ENCODE peak calls at places on chromosomes 3 and 15, in five cellular contexts. A is A549, F is lung, O is neural progenitor cell, L is nephron progenitor cell. E is an unnamed sample.

GRCh38 chr3:25830373-25831305 is 40.7 kb downstream of the OXSM start:
- DNase-seq in A (no peak), F (no peak), O (peak; percentile 10), L (no peak), E (no peak)

GRCh38 chr15:68389041-68389930 is 42.7 kb downstream of the ITGA11 start:
- DNase-seq in A (no peak), F (no peak), O (no peak), L (no peak), E (no peak)

GRCh38 chr3:132245547-132245946 is 71.7 kb upstream of the ACP3 start:
- DNase-seq in A (no peak), F (no peak), O (no peak), L (no peak), E (no peak)

GRCh38 chr3:9061634-9062033 is 98.4 kb upstream of the RAD18 start:
- DNase-seq in A (no peak), F (no peak), O (no peak), L (no peak), E (no peak)

GRCh38 chr3:59374091-59374490 is 324.3 kb upstream of the CFAP20DC start:
- DNase-seq in A (no peak), F (no peak), O (no peak), L (no peak), E (no peak)

GRCh38 chr15:61367953-61368352 is 138.9 kb upstream of the RORA start:
- DNase-seq in A (peak; percentile 17), F (no peak), O (no peak), L (no peak), E (no peak)

GRCh38 chr3:129723558-129724324 is 117.3 kb upstream of the PLXND1 start:
- DNase-seq in A (peak; percentile 69), F (peak; percentile 45), O (peak; percentile 18), L (no peak), E (no peak)

GRCh38 chr15:56086566-56086965 is 93.2 kb upstream of the NEDD4 start:
- DNase-seq in A (no peak), F (no peak), O (no peak), L (no peak), E (no peak)

GRCh38 chr3:78822741-78823140 is 945.1 kb downstream of the ROBO1 start:
- DNase-seq in A (no peak), F (no peak), O (no peak), L (no peak), E (no peak)

GRCh38 chr3:40043444-40043755 is 234.0 kb downstream of the MYRIP start:
- DNase-seq in A (no peak), F (no peak), O (no peak), L (no peak), E (no peak)

GRCh38 chr15:65791335-65792129 is 561 bp downstream of the DENND4A start:
- DNase-seq in A (peak; percentile 60), F (peak; percentile 61), O (peak; percentile 81), L (peak; percentile 63), E (peak; percentile 63)

GRCh38 chr15:35014265-35014664 is 26.2 kb upstream of the ZNF770 start:
- DNase-seq in A (no peak), F (no peak), O (no peak), L (no peak), E (no peak)

GRCh38 chr3:14537590-14538450 is 2.3 kb downstream of the GRIP2 start:
- DNase-seq in A (peak; percentile 64), F (no peak), O (no peak), L (no peak), E (peak; percentile 52)

GRCh38 chr15:86863226-86863915 is 783.7 kb downstream of the AGBL1 start:
- DNase-seq in A (no peak), F (no peak), O (no peak), L (no peak), E (no peak)

GRCh38 chr15:41241251-41241964 is 10.3 kb downstream of the CHP1 start:
- DNase-seq in A (no peak), F (no peak), O (no peak), L (no peak), E (no peak)

GRCh38 chr15:56835598-56836275 is 82.7 kb upstream of the TCF12 start:
- DNase-seq in A (no peak), F (no peak), O (no peak), L (no peak), E (no peak)

GRCh38 chr3:17672506-17672905 is 69.9 kb downstream of the TBC1D5 start:
- DNase-seq in A (no peak), F (no peak), O (no peak), L (no peak), E (no peak)

GRCh38 chr15:75042730-75043508 is 19.5 kb downstream of the PPCDC start:
- DNase-seq in A (peak; percentile 76), F (peak; percentile 87), O (peak; percentile 48), L (peak; percentile 46), E (peak; percentile 37)
- TF ChIP-seq CTCF in A (peak; percentile 58), F (peak; percentile 50), O (peak; percentile 49), L (peak; percentile 25), E (no peak)

DNA sequence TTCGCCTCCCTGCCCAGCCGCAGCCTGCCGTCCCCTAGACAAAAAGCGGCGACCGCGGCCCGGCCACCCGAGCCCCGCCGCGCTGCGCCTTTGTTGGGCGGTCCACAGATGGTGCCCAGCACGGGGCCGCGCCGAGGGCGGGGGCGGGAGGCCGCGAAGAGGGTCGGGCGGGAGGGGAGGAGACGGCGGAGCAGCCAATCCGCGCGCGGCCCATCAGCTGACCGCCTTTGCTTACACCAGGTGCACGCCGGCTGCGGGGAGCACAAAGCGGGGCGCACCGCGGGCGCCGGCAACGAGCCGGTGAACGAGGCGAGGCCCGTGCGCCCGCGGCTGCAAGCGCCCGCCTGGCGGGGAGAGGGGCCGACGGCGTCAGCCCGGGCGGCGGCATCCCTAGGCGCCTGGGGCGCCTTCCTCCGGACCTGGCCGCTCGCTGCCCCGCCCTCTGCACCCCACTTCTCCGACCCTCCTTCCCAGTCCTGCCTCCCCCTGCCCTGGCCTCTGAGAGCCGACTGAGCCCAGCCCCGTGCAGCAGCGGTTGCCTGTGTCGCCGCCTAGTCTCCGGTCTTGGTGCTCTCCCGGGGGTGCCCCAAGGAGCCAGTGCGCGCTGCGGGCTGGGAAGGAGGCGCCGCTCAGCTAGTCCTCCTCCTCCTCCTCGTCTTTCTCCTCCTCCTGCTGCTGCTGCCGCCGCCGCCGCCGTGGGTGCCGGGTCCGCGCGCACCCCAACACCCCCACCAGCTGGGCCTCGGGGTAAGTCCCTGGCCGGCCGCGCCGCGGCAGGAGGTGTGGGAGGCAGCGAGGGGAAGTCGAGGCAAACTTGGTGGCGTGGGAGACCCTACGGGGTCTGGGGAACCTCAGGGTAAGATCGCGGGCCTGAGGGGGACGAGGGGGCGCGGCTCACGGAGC is at the start of gene LRRN1:
- DNase-seq in A (no peak), F (peak; percentile 53), O (peak; percentile 98), L (peak; percentile 85), E (peak; percentile 94)
- TF ChIP-seq CTCF in A (no peak), F (no peak), O (no peak), L (no peak), E (no peak)

GRCh38 chr15:64144565-64145281 is 6.8 kb upstream of the SNX22 start:
- DNase-seq in A (no peak), F (no peak), O (no peak), L (no peak), E (no peak)

GRCh38 chr15:64144192-64144564 is 7.4 kb upstream of the SNX22 start:
- DNase-seq in A (no peak), F (no peak), O (no peak), L (no peak), E (no peak)

GRCh38 chr15:64146041-64146440 is 5.5 kb upstream of the SNX22 start:
- DNase-seq in A (no peak), F (no peak), O (no peak), L (no peak), E (no peak)

GRCh38 chr15:64141798-64142512 is 9.6 kb upstream of the SNX22 start:
- DNase-seq in A (no peak), F (no peak), O (no peak), L (no peak), E (no peak)

GRCh38 chr15:64143276-64143675 is 8.3 kb upstream of the SNX22 start:
- DNase-seq in A (no peak), F (no peak), O (no peak), L (no peak), E (no peak)
- TF ChIP-seq CTCF in A (no peak), F (no peak), O (no peak), L (no peak), E (no peak)

GRCh38 chr15:93130111-93130510 is 41.1 kb upstream of the RGMA start:
- DNase-seq in A (no peak), F (no peak), O (no peak), L (no peak), E (no peak)

GRCh38 chr15:93121994-93122910 is 33.2 kb upstream of the RGMA start:
- DNase-seq in A (no peak), F (no peak), O (peak; percentile 12), L (no peak), E (no peak)

GRCh38 chr15:93124126-93124525 is 35.1 kb upstream of the RGMA start:
- DNase-seq in A (no peak), F (no peak), O (peak; percentile 8), L (no peak), E (no peak)

GRCh38 chr15:93127286-93127685 is 38.3 kb upstream of the RGMA start:
- DNase-seq in A (no peak), F (no peak), O (no peak), L (no peak), E (no peak)

DNA sequence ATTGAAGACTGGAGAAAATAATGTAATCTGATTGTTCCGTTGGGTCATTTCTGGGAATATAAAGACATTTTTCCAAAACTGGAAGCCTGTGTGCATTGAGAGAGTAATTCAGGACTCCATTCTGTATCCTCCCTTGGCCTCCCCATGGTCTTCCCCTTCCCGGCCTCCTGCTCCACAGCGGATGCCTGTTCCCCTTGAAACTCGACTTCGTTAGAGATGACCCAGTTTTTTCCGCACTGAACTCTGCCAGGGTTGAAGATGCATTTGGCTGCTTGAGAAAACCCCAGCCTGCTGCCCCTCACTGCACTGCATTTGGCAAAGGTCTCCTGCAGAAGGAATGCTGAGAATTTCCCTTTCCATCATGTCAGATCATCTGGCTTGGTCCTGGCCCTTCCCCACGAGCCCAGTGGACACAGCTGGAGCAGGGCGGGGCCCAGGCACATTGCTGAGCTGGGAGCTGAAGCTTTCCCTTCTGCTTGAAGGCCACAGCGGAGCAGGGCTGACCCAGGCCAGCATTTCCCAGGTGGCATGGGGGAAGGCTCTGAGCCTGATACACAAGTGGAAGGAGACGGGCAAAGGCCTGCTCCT is 37.6 kb upstream of the RGMA start:
- DNase-seq in A (no peak), F (no peak), O (no peak), L (no peak), E (no peak)
- TF ChIP-seq CTCF in A (no peak), F (no peak), O (no peak), L (no peak), E (no peak)

GRCh38 chr3:137035631-137036030 is 77.8 kb downstream of the IL20RB start:
- DNase-seq in A (peak; percentile 21), F (no peak), O (peak; percentile 48), L (no peak), E (no peak)
- TF ChIP-seq CTCF in A (peak; percentile 18), F (no peak), O (peak; percentile 48), L (peak; percentile 19), E (peak; percentile 9)

GRCh38 chr3:187714404-187714979 is 12.1 kb upstream of the RTP2 start:
- DNase-seq in A (peak; percentile 65), F (peak; percentile 73), O (peak; percentile 78), L (peak; percentile 76), E (peak; percentile 76)
- TF ChIP-seq CTCF in A (peak; percentile 71), F (peak; percentile 97), O (peak; percentile 93), L (peak; percentile 94), E (peak; percentile 86)

E was measured in glutamatergic neuron.